ENCODE peak calls at places on chromosomes 3 and 15, in four cellular contexts. K is Peyer's patch, I is choroid plexus epithelial cell, W is psoas muscle. X is an unnamed sample.

GRCh38 chr15:55221090-55222011 is 24.6 kb upstream of the RSL24D1 start:
- DNase-seq in K (no peak), W (no peak), I (peak; percentile 99), X (peak; percentile 20)

GRCh38 chr3:23455084-23455483 is 252.0 kb downstream of the UBE2E2 start:
- DNase-seq in I (peak; percentile 86), K (no peak), W (no peak), X (no peak)

GRCh38 chr3:112111785-112112402 is 21.2 kb downstream of the GCSAM start:
- DNase-seq in K (peak; percentile 63), I (peak; percentile 91), W (no peak), X (peak; percentile 23)

GRCh38 chr15:101058735-101059134 is 139.6 kb downstream of the LRRK1 start:
- DNase-seq in I (no peak), K (no peak), W (no peak), X (no peak)

GRCh38 chr3:18891641-18892040 is 256.7 kb upstream of the KCNH8 start:
- DNase-seq in I (no peak), W (no peak), K (no peak), X (peak; percentile 26)

GRCh38 chr3:67635806-67636205 is 18.6 kb downstream of the SUCLG2 start:
- DNase-seq in W (no peak), K (no peak), I (peak; percentile 33), X (no peak)

GRCh38 chr3:46524008-46524407 is 26.2 kb downstream of the RTP3 start:
- DNase-seq in I (no peak), K (no peak), W (no peak), X (no peak)

GRCh38 chr3:14124223-14124614 is 451 bp downstream of the CHCHD4 start:
- DNase-seq in K (peak; percentile 73), I (peak; percentile 26), W (peak; percentile 71), X (no peak)

GRCh38 chr3:44870375-44871061 is 3.9 kb upstream of the TGM4 start:
- DNase-seq in I (no peak), K (no peak), W (no peak), X (no peak)

GRCh38 chr3:195094211-195094921 is 176.6 kb downstream of the XXYLT1 start:
- DNase-seq in K (peak; percentile 89), I (no peak), W (peak; percentile 8), X (no peak)

GRCh38 chr3:98733778-98734281 is 29.3 kb upstream of the ST3GAL6 start:
- DNase-seq in K (no peak), W (no peak), I (peak; percentile 32), X (no peak)

GRCh38 chr3:122944671-122945151 is 82.9 kb downstream of the SEMA5B start:
- DNase-seq in W (no peak), I (no peak), K (no peak), X (no peak)

GRCh38 chr15:63463030-63463429 is 41.4 kb upstream of the USP3 start:
- DNase-seq in I (no peak), W (no peak), K (no peak), X (no peak)

GRCh38 chr3:45830121-45830520 is 11.8 kb downstream of the LZTFL1 start:
- DNase-seq in K (no peak), W (no peak), I (no peak), X (no peak)

GRCh38 chr3:140187648-140188221 is 252.8 kb downstream of the CLSTN2 start:
- DNase-seq in K (no peak), W (no peak), I (no peak), X (no peak)

GRCh38 chr3:169664034-169664820 is 715 bp upstream of the MECOM start:
- DNase-seq in I (peak; percentile 28), K (no peak), W (no peak), X (no peak)

GRCh38 chr3:32421991-32422859 is 30.6 kb downstream of the CMTM7 start:
- DNase-seq in W (peak; percentile 82), I (peak; percentile 78), K (no peak), X (no peak)

GRCh38 chr3:123613543-123613942 is 28.7 kb upstream of the HACD2 start:
- DNase-seq in W (no peak), K (no peak), I (no peak), X (no peak)

GRCh38 chr15:92407343-92407742 is 13.7 kb downstream of the ST8SIA2 start:
- DNase-seq in I (no peak), K (no peak), W (no peak), X (no peak)

GRCh38 chr15:26970712-26971210 is at the start of gene GABRG3:
- DNase-seq in K (no peak), W (peak; percentile 11), I (no peak), X (no peak)

GRCh38 chr15:47726399-47726823 is 9.1 kb downstream of the SEMA6D start:
- DNase-seq in K (no peak), W (no peak), I (no peak), X (no peak)

GRCh38 chr15:90189781-90190467 is 11.2 kb upstream of the SEMA4B start:
- DNase-seq in K (no peak), I (no peak), W (no peak), X (no peak)

GRCh38 chr3:113166719-113167492 is 44.5 kb upstream of the BOC start:
- DNase-seq in W (peak; percentile 29), K (no peak), I (peak; percentile 59), X (no peak)

GRCh38 chr15:58077427-58077826 is 11.9 kb upstream of the ALDH1A2 start:
- DNase-seq in I (peak; percentile 34), W (no peak), K (no peak), X (no peak)

DNA sequence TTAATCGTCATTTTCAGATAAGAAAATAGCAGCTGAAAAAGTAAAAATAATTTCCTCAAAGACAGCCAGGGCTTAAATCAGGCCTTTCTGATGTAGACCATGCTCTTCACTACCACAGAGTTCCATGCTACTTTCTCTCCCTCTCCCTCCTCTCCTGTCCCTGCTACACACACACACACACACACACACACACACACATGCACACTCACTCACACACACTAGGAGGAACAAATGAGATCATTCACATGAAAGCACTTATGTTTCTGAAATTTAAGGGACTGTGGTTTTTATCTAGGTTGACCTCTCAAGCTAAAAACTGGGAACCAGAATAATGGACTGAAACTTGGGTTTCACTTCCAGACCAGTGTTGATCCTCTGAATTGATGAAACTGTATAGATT is 4.1 kb upstream of the PSMA4 start:
- DNase-seq in I (peak; percentile 28), W (no peak), K (no peak), X (no peak)
- TF ChIP-seq CTCF in I (no peak), W (no peak), K (no peak), X (no peak)

GRCh38 chr3:150409125-150409526 is 1.0 kb downstream of the TSC22D2 start:
- DNase-seq in W (no peak), K (peak; percentile 25), I (no peak), X (no peak)

GRCh38 chr3:150411106-150411460 is 3.0 kb downstream of the TSC22D2 start:
- DNase-seq in I (no peak), K (no peak), W (no peak), X (no peak)

GRCh38 chr3:150411971-150412370 is 3.9 kb downstream of the TSC22D2 start:
- DNase-seq in K (no peak), W (no peak), I (peak; percentile 77), X (no peak)

GRCh38 chr3:150409527-150410310 is 1.6 kb downstream of the TSC22D2 start:
- DNase-seq in W (peak; percentile 79), I (peak; percentile 76), K (peak; percentile 65), X (peak; percentile 77)

DNA sequence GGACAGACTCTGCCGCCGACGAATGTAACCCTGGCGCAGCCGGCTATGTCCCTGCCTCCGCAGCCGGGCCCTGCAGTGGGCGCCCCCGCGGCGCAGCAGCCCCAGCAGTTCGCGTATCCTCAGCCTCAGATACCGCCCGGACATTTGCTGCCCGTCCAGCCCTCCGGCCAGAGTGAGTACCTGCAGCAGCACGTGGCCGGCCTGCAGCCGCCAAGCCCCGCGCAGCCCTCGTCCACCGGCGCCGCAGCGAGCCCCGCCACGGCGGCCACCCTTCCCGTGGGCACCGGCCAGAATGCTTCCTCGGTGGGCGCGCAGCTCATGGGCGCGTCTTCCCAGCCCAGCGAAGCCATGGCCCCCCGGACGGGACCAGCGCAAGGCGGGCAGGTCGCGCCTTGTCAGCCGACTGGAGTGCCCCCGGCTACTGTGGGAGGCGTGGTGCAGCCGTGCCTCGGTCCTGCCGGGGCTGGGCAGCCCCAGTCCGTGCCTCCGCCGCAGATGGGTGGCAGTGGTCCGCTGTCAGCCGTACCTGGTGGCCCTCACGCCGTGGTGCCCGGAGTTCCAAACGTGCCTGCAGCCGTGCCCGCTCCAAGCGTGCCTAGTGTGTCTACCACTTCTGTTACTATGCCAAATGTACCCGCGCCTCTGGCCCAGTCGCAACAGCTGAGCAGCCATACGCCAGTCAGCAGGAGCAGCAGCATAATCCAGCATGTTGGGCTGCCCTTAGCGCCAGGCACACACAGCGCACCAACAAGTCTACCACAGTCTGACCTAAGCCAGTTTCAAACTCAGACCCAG is 2.4 kb downstream of the TSC22D2 start:
- DNase-seq in I (no peak), W (peak; percentile 39), K (peak; percentile 17), X (peak; percentile 35)
- TF ChIP-seq CTCF in I (no peak), W (no peak), K (no peak), X (no peak)

GRCh38 chr3:149369991-149370866 is 7.2 kb downstream of the TM4SF1 start:
- DNase-seq in K (no peak), W (no peak), I (no peak), X (no peak)

GRCh38 chr3:149373235-149374125 is 4.0 kb downstream of the TM4SF1 start:
- DNase-seq in I (peak; percentile 87), W (no peak), K (no peak), X (no peak)

GRCh38 chr3:149368850-149369497 is 8.5 kb downstream of the TM4SF1 start:
- DNase-seq in I (no peak), K (no peak), W (no peak), X (no peak)

GRCh38 chr3:149371723-149372114 is 5.7 kb downstream of the TM4SF1 start:
- DNase-seq in K (no peak), W (no peak), I (no peak), X (no peak)

DNA sequence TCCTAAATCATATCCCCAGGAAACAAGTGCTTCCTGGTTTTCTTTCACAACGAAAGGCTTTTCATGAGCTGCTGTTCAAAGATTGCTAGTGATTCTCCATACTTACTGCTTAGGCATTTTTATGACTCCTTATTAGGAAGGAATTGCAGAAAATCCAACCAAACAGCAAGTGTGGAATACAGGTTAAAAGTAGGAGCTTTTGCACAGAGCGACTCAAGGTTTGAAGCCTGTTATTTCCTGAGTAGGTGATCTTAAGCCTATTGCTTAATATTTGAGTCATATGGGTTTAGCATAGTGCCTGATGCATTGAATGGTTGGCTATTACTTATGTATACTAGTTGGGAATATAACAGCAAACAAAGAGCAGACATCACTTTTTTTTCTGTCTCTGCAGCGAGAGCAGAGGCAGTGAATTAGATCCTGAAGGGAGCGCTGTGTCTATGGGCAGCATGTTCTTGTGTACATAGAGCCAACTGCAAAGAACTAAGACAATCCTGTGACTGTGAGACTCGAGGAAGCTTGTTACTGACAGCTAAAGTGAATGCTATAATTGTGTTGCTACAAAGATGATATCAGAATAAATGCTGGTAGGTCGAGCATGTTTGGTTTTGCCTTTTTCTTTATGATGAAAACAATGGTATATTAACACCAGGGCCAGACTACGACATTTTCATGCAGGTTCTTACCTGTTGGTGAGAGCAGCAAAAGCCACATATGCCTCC is 6.3 kb downstream of the TM4SF1 start:
- DNase-seq in W (no peak), I (peak; percentile 64), K (no peak), X (no peak)
- TF ChIP-seq CTCF in W (no peak), I (peak; percentile 15), K (no peak), X (no peak)

DNA sequence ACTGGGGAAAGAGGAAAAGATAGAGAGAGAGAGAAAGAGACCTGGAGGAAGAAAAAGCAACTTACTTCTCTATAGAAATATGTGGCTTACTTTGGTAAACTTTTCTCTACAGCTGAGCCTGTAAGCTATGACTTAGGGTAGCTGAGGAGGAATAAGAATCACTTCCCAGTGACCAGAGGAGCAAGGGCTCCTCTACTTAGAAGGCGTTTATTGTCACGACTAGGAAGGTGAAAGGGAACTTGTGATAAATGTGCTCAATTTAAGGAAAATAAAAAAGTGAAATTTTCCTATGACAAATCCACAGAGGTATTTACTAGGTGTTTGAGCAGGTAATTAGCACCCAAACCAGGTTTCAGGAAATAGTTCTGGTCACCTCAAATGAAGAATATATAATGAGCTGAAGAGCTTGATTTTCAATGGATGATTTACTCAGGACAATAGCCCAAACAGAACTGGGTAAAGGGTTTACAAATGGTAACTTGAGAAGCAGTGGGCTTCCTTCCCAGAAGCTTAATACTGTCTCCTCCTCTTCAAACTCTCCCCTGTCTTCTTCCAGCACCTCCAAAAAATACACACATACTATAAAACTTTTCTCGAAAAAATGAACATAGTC is 46.1 kb downstream of the SOX2 start:
- DNase-seq in K (no peak), W (no peak), I (no peak), X (no peak)
- TF ChIP-seq CTCF in K (no peak), W (no peak), I (no peak), X (no peak)

X was measured in natural killer cell.